ENCODE peak calls at places on chromosome 2, in five cellular contexts. G, I, S, A and U are unnamed samples.
A peak's percentile ranks its signal among the peaks of the same experiment; 100 is the strongest.

GRCh38 chr2:229196448-229196847 is 74.6 kb downstream of the PID1 start:
- DNase-seq in G (no peak), S (no peak), I (no peak), A (no peak), U (no peak)

GRCh38 chr2:144875996-144876395 is 356.1 kb upstream of the ZEB2 start:
- DNase-seq in G (no peak), I (no peak), S (no peak), A (no peak), U (no peak)

GRCh38 chr2:158204741-158205165 is 103.1 kb downstream of the UPP2 start:
- DNase-seq in I (no peak), S (no peak), G (no peak), A (no peak), U (peak; percentile 80)

GRCh38 chr2:100470898-100471514 is 724 bp downstream of the NMS start:
- DNase-seq in S (peak; percentile 7), A (peak; percentile 48), G (peak; percentile 51), I (peak; percentile 39), U (peak; percentile 2)

GRCh38 chr2:134446431-134447091 is 192.7 kb downstream of the MGAT5 start:
- DNase-seq in I (no peak), S (peak; percentile 47), G (no peak), A (no peak), U (peak; percentile 55)

GRCh38 chr2:50546790-50547189 is 485.1 kb downstream of the NRXN1 start:
- DNase-seq in S (peak; percentile 36), G (no peak), I (no peak), A (no peak), U (peak; percentile 55)

GRCh38 chr2:36801088-36801487 is 104.6 kb downstream of the VIT start:
- DNase-seq in S (no peak), G (no peak), A (no peak), I (no peak), U (no peak)

GRCh38 chr2:161913865-161914264 is 160.2 kb downstream of the DPP4 start:
- DNase-seq in G (no peak), S (peak; percentile 24), I (no peak), A (peak; percentile 14), U (peak; percentile 42)

GRCh38 chr2:218368621-218369153 is 12.0 kb downstream of the CATIP start:
- DNase-seq in A (peak; percentile 84), G (no peak), S (no peak), I (no peak), U (peak; percentile 46)

GRCh38 chr2:65015731-65016130 is 26.5 kb downstream of the SLC1A4 start:
- DNase-seq in A (no peak), S (no peak), I (no peak), G (no peak), U (peak; percentile 29)

GRCh38 chr2:42638080-42638784 is 69.8 kb downstream of the MTA3 start:
- DNase-seq in S (no peak), A (no peak), G (no peak), I (no peak), U (no peak)

GRCh38 chr2:96105152-96105915 is 11.0 kb downstream of the ADRA2B start:
- DNase-seq in A (no peak), G (no peak), I (no peak), S (no peak), U (no peak)

GRCh38 chr2:29014811-29015414 is 33.8 kb downstream of the TOGARAM2 start:
- DNase-seq in A (no peak), S (peak; percentile 57), G (no peak), I (no peak), U (no peak)

GRCh38 chr2:160917850-160918249 is 242.4 kb upstream of the TANK start:
- DNase-seq in S (no peak), I (no peak), G (no peak), A (no peak), U (no peak)

GRCh38 chr2:49162151-49162550 is 7.8 kb upstream of the FSHR start:
- DNase-seq in A (no peak), S (no peak), G (no peak), I (no peak), U (no peak)

GRCh38 chr2:199463000-199463692 is 5.4 kb upstream of the SATB2 start:
- DNase-seq in I (no peak), A (peak; percentile 82), G (peak; percentile 75), S (peak; percentile 47), U (peak; percentile 56)

GRCh38 chr2:74345272-74345943 is 2.2 kb upstream of the SLC4A5 start:
- DNase-seq in G (no peak), A (no peak), I (no peak), S (no peak), U (no peak)

GRCh38 chr2:95121495-95122196 is at the start of gene MRPS5:
- DNase-seq in G (peak; percentile 75), A (peak; percentile 83), S (peak; percentile 50), I (no peak), U (peak; percentile 74)

GRCh38 chr2:16900405-16901025 is 234.9 kb upstream of the CYRIA start:
- DNase-seq in I (peak; percentile 29), A (peak; percentile 80), S (no peak), G (peak; percentile 14), U (no peak)
- H2AFZ ChIP-seq in I (no peak overlapping the region), A (no peak overlapping the region), S (no peak overlapping the region), G (no peak overlapping the region), U (no peak overlapping the region)

GRCh38 chr2:85584354-85584856 is at the start of gene VAMP5:
- DNase-seq in S (no peak), I (no peak), G (no peak), A (no peak), U (no peak)
- H3K18ac ChIP-seq in S (peak within 1 kb of the TSS; percentile 65), I (no peak within 1 kb of the TSS), G (peak within 1 kb of the TSS; percentile 72), A (no peak within 1 kb of the TSS), U (peak within 1 kb of the TSS; percentile 87)

GRCh38 chr2:80548469-80548868 is 243.9 kb upstream of the LRRTM1 start:
- DNase-seq in S (no peak), G (no peak), A (no peak), I (no peak), U (no peak)

GRCh38 chr2:80545420-80546192 is 241.1 kb upstream of the LRRTM1 start:
- DNase-seq in G (no peak), S (no peak), I (no peak), A (no peak), U (no peak)

GRCh38 chr2:80549901-80550300 is 245.3 kb upstream of the LRRTM1 start:
- DNase-seq in A (no peak), I (no peak), S (no peak), G (no peak), U (no peak)

GRCh38 chr2:80547344-80547743 is 242.8 kb upstream of the LRRTM1 start:
- DNase-seq in S (no peak), G (no peak), A (no peak), I (no peak), U (no peak)

GRCh38 chr2:80546766-80547165 is 242.2 kb upstream of the LRRTM1 start:
- DNase-seq in I (no peak), A (no peak), S (no peak), G (no peak), U (no peak)
- H3K4me3 ChIP-seq in I (no peak overlapping the region), A (no peak overlapping the region), S (no peak overlapping the region), G (no peak overlapping the region), U (no peak overlapping the region)

GRCh38 chr2:224444011-224444410 is 42.1 kb upstream of the FAM124B start:
- DNase-seq in A (no peak), I (no peak), G (no peak), S (no peak), U (no peak)

GRCh38 chr2:224440988-224441387 is 39.1 kb upstream of the FAM124B start:
- DNase-seq in G (no peak), S (no peak), I (no peak), A (peak; percentile 70), U (no peak)

GRCh38 chr2:224438726-224439125 is 36.8 kb upstream of the FAM124B start:
- DNase-seq in A (peak; percentile 98), G (no peak), S (no peak), I (no peak), U (no peak)

GRCh38 chr2:224444783-224445182 is 42.9 kb upstream of the FAM124B start:
- DNase-seq in G (no peak), S (no peak), I (no peak), A (no peak), U (no peak)

GRCh38 chr2:224442092-224442999 is 40.4 kb upstream of the FAM124B start:
- DNase-seq in G (no peak), S (no peak), A (peak; percentile 85), I (no peak), U (no peak)
- H2AFZ ChIP-seq in G (no peak overlapping the region), S (peak overlapping the region; percentile 96), A (no peak overlapping the region), I (no peak overlapping the region), U (no peak overlapping the region)

GRCh38 chr2:204265701-204266310 is 279.5 kb upstream of the PARD3B start:
- DNase-seq in G (no peak), I (no peak), A (no peak), S (no peak), U (no peak)
- H3K18ac ChIP-seq in G (no peak overlapping the region), I (no peak overlapping the region), A (no peak overlapping the region), S (no peak overlapping the region), U (no peak overlapping the region)

GRCh38 chr2:191243154-191243553 is 2.0 kb upstream of the MYO1B start:
- DNase-seq in I (no peak), G (no peak), S (no peak), A (no peak), U (no peak)

GRCh38 chr2:191246820-191247380 is 1.7 kb downstream of the MYO1B start:
- DNase-seq in G (no peak), S (no peak), A (no peak), I (no peak), U (peak; percentile 66)

GRCh38 chr2:191245046-191245868 is at the start of gene MYO1B:
- DNase-seq in G (peak; percentile 83), S (peak; percentile 74), I (peak; percentile 39), A (peak; percentile 84), U (peak; percentile 75)

GRCh38 chr2:191245869-191246531 is 796 bp downstream of the MYO1B start:
- DNase-seq in A (peak; percentile 49), G (peak; percentile 77), I (peak; percentile 57), S (peak; percentile 75), U (peak; percentile 85)

GRCh38 chr2:191244350-191244749 is 854 bp upstream of the MYO1B start:
- DNase-seq in A (no peak), S (no peak), G (no peak), I (no peak), U (no peak)
- H3K4me3 ChIP-seq in A (no peak overlapping the region), S (no peak overlapping the region), G (no peak overlapping the region), I (no peak overlapping the region), U (peak overlapping the region; percentile 90)

DNA sequence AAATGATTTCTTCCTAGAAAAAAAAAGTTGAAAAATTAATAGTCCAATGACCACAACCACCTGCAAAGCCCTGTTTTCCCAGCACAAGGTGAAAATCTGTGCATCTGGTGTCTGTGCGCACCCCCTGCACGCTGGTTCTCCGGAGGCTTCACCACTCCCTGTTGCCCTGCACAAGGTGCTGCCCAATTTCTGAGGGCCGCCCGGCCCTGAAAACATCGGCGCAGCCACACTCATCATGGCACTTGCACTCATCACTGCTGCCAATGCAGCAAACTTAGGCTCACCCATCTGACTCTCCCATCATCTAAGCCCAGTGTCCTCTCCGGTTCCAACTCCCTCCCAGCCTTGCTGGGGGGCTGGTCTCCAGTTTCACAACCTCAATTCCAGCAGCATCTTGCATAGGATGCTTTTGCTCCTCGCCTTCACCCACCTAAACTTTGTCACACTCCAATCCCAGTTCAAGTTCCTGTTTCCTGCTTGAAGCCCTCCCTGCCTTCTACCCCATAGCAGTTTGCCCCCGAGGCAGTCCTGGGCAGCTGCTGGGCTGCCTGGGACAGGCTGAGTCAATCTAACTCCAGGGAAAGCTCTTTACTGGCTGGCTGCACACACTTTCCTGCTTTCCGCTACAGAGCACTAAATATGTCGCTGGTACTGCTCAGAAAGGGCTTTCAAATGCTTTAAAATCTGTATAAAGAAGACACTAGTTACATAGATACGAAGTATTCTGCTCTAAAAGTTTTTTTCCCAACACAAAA is 522.5 kb upstream of the ID2 start:
- DNase-seq in I (no peak), G (no peak), S (no peak), A (no peak), U (no peak)
- H2AFZ ChIP-seq in I (no peak overlapping the region), G (peak overlapping the region; percentile 74), S (peak overlapping the region; percentile 62), A (no peak overlapping the region), U (no peak overlapping the region)